ENCODE peak calls at places on chromosomes 2 and 18, in six cellular contexts. U is hippocampal formation, N is lower lobe of right lung, H is LNCaP clone FGC, R is cardiac fibroblast, E is left cardiac atrium. K is an unnamed sample.

GRCh38 chr2:172792711-172793110 is 57.1 kb downstream of the RAPGEF4 start:
- DNase-seq in N (no peak), U (no peak), E (no peak), R (peak), H (no peak), K (no peak)

GRCh38 chr2:83802604-83803003 is 656.5 kb downstream of the SUCLG1 start:
- DNase-seq in H (no peak), R (no peak), E (no peak), U (no peak), N (no peak), K (no peak)

GRCh38 chr2:1717129-1717528 is 27.2 kb downstream of the PXDN start:
- DNase-seq in H (no peak), N (peak), E (peak), R (peak), U (peak), K (no peak)

GRCh38 chr2:106158871-106159270 is 35.2 kb downstream of the UXS1 start:
- DNase-seq in R (no peak), U (no peak), E (no peak), N (no peak), H (no peak), K (no peak)

GRCh38 chr2:188345439-188345838 is 53.8 kb downstream of the GULP1 start:
- DNase-seq in U (no peak), N (no peak), H (no peak), R (no peak), E (no peak), K (no peak)

GRCh38 chr2:218756599-218757377 is 25.2 kb upstream of the CYP27A1 start:
- DNase-seq in H (no peak), E (no peak), U (no peak), R (no peak), N (no peak), K (no peak)

GRCh38 chr2:132448771-132449170 is 32.2 kb downstream of the GPR39 start:
- DNase-seq in U (peak), R (peak), H (no peak), E (no peak), N (no peak), K (no peak)

GRCh38 chr2:174972924-174973323 is 32.3 kb downstream of the CHN1 start:
- DNase-seq in E (no peak), N (no peak), R (peak), H (no peak), U (no peak), K (no peak)

GRCh38 chr18:35580748-35581534 is 599 bp upstream of the GALNT1 start:
- DNase-seq in R (peak), U (peak), E (peak), H (no peak), N (peak), K (peak)

GRCh38 chr2:15634846-15635490 is 43.3 kb downstream of the DDX1 start:
- DNase-seq in H (no peak), U (no peak), R (peak), N (no peak), E (no peak), K (no peak)

GRCh38 chr2:157868993-157869392 is 7.1 kb downstream of the ACVR1 start:
- DNase-seq in H (no peak), U (no peak), R (peak), N (no peak), E (no peak), K (no peak)

GRCh38 chr2:195658541-195658890 is 1.5 kb downstream of the SLC39A10 start:
- DNase-seq in R (peak), U (no peak), E (no peak), N (no peak), H (peak), K (no peak)